ENCODE peak calls at places on chromosomes 7 and 10, in seven cellular contexts. I is ELR; N is SK-MEL-5; K is CD8-positive, alpha-beta T cell; D is NCI-H2081; F is ureter; V is EL. C is an unnamed sample.

GRCh38 chr7:92684274-92684673 is 94.1 kb upstream of the FAM133B start:
- DNase-seq in I (no peak), N (no peak), K (no peak), D (no peak), F (no peak), V (no peak), C (no peak)

GRCh38 chr10:60905580-60905979 is 38.4 kb downstream of the RHOBTB1 start:
- DNase-seq in I (no peak), N (no peak), K (no peak), D (no peak), F (peak), V (peak), C (no peak)

GRCh38 chr7:26060713-26061339 is 91.2 kb upstream of the NFE2L3 start:
- DNase-seq in I (no peak), N (peak), K (no peak), D (peak), F (no peak), V (no peak), C (no peak)

GRCh38 chr10:109922976-109923921 is at the start of gene XPNPEP1:
- DNase-seq in I (peak), N (peak), K (peak), D (peak), F (peak), V (peak), C (peak)

GRCh38 chr10:131846224-131847101 is 54.3 kb upstream of the PPP2R2D start:
- DNase-seq in I (no peak), N (no peak), K (no peak), D (no peak), F (peak), V (no peak), C (no peak)

GRCh38 chr10:125911990-125912389 is 15.6 kb downstream of the FANK1 start:
- DNase-seq in I (no peak), N (no peak), K (no peak), D (no peak), F (no peak), V (no peak), C (no peak)

GRCh38 chr7:55016746-55017090 is 2.1 kb upstream of the EGFR start:
- DNase-seq in I (no peak), N (no peak), K (no peak), D (no peak), F (no peak), V (no peak), C (no peak)

GRCh38 chr10:19817251-19818046 is 1.2 kb downstream of the PLXDC2 start:
- DNase-seq in I (no peak), N (no peak), K (no peak), D (no peak), F (peak), V (no peak), C (no peak)

GRCh38 chr10:114629824-114630430 is 28.1 kb downstream of the ABLIM1 start:
- DNase-seq in I (peak), N (no peak), K (no peak), D (no peak), F (no peak), V (no peak), C (no peak)

GRCh38 chr10:132248455-132249231 is 59.1 kb downstream of the STK32C start:
- DNase-seq in I (peak), N (peak), K (peak), D (peak), F (no peak), V (peak), C (no peak)

GRCh38 chr7:29005829-29006228 is 47.7 kb upstream of the TRIL start:
- DNase-seq in I (no peak), N (no peak), K (no peak), D (no peak), F (no peak), V (peak), C (no peak)

GRCh38 chr7:47795631-47796030 is 152.6 kb downstream of the PKD1L1 start:
- DNase-seq in I (peak), N (no peak), K (no peak), D (no peak), F (no peak), V (peak), C (no peak)

GRCh38 chr10:125521721-125522680 is 161.0 kb downstream of the TEX36 start:
- DNase-seq in I (peak), N (peak), K (no peak), D (no peak), F (no peak), V (peak), C (no peak)

GRCh38 chr7:1000594-1000935 is 17.6 kb downstream of the CYP2W1 start:
- DNase-seq in I (no peak), N (no peak), K (no peak), D (no peak), F (no peak), V (no peak), C (no peak)

GRCh38 chr7:5635461-5636445 is 145.7 kb downstream of the RNF216 start:
- DNase-seq in I (no peak), N (peak), K (no peak), D (peak), F (no peak), V (no peak), C (no peak)

GRCh38 chr7:29627631-29628030 is 64.0 kb downstream of the PRR15 start:
- DNase-seq in I (no peak), N (no peak), K (no peak), D (no peak), F (no peak), V (no peak), C (no peak)

GRCh38 chr7:95318501-95318900 is 5.8 kb downstream of the PON1 start:
- DNase-seq in I (no peak), N (no peak), K (no peak), D (peak), F (no peak), V (no peak), C (no peak)

GRCh38 chr7:94509264-94509878 is at the start of gene CASD1:
- DNase-seq in I (peak), N (peak), K (peak), D (peak), F (peak), V (peak), C (peak)